ENCODE peak calls at places on chromosomes 4 and X, in six cellular contexts. K, M, U, D, G and L are unnamed samples.

GRCh38 chr4:127622923-127623754 is 9.6 kb upstream of the INTU start:
- DNase-seq in K (peak), U (no peak), M (no peak), G (no peak), D (no peak), L (peak)

GRCh38 chr4:168715889-168716288 is 219.0 kb downstream of the PALLD start:
- DNase-seq in G (no peak), D (no peak), U (no peak), M (no peak), K (no peak), L (no peak)

GRCh38 chr4:3321295-3321889 is 28.6 kb downstream of the RGS12 start:
- DNase-seq in G (no peak), K (no peak), M (no peak), D (peak), U (no peak), L (no peak)

GRCh38 chr4:144178414-144178813 is 37.9 kb upstream of the GYPA start:
- DNase-seq in K (no peak), D (no peak), M (no peak), G (no peak), U (no peak), L (no peak)

GRCh38 chr4:35559559-35560365 is 684.6 kb downstream of the ARAP2 start:
- DNase-seq in U (no peak), K (no peak), M (no peak), G (no peak), D (no peak), L (no peak)

GRCh38 chrX:147738260-147738659 is 173.5 kb upstream of the FMR1 start:
- DNase-seq in D (no peak), M (no peak), G (no peak), K (no peak), U (no peak), L (no peak)

GRCh38 chr4:21856754-21857153 is 91.8 kb downstream of the KCNIP4 start:
- DNase-seq in K (no peak), D (no peak), U (no peak), G (no peak), M (no peak), L (no peak)

GRCh38 chr4:137961051-137961438 is 281.1 kb downstream of the SLC7A11 start:
- DNase-seq in U (no peak), D (no peak), K (no peak), M (no peak), G (no peak), L (no peak)

GRCh38 chr4:72473434-72473900 is 95.6 kb downstream of the ADAMTS3 start:
- DNase-seq in K (no peak), U (no peak), M (no peak), D (no peak), G (no peak), L (no peak)

DNA sequence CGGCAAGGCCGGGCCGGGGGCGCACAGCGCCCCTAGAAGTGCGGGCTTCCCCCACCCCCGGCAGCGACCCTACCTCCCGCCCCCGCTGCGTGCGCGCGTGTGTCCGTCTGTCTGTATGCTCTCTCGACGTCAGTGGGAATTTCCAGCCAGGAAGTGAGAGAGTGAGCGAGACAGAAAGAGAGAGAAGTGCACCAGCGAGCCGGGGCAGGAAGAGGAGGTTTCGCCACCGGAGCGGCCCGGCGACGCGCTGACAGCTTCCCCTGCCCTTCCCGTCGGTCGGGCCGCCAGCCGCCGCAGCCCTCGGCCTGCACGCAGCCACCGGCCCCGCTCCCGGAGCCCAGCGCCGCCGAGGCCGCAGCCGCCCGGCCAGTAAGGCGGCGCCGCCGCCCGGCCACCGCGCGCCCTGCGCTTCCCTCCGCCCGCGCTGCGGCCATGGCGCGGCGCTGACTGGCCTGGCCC is at the start of gene NFKB1:
- DNase-seq in U (peak), D (peak), G (peak), K (peak), M (peak), L (peak)
- TF ChIP-seq POLR2A in U (no peak), D (no peak), G (peak), K (peak), M (peak), L (peak)

GRCh38 chr4:189185810-189186432 is 754.8 kb upstream of the FRG1 start:
- DNase-seq in G (no peak), K (no peak), U (no peak), D (no peak), M (no peak), L (no peak)
- TF ChIP-seq POLR2A in G (no peak), K (no peak), U (no peak), D (no peak), M (no peak), L (no peak)

DNA sequence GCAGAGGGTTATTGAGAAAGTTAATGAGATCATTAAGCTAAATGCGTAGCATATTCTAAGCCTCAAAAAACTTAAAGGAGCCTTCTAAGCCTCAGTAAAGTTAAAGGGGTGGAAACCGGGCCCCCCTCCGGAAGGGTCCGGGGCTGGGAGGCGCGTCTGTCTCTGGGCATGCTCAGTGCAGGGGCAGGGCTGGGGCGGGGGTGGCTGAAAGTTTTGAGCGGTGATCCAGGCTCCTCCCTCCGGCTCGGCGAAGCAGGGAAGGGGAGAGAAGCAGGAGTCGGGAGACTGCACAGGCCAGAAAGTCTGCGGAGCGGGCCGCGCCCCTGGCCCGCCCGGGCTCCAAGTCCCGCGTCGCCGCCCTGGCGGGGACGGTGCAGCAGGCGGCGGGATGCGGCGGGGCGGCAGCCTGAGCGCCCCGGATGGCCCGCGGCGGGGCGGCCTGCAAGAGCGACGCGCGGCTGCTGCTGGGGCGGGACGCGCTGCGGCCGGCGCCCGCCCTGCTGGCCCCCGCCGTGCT is at the start of gene EVC:
- DNase-seq in K (peak), G (no peak), M (peak), U (no peak), D (peak), L (no peak)
- TF ChIP-seq POLR2A in K (peak), G (no peak), M (no peak), U (no peak), D (no peak), L (peak)

GRCh38 chrX:37349131-37350033 is at the start of gene PRRG1:
- DNase-seq in G (no peak), M (no peak), U (no peak), D (peak), K (peak), L (no peak)
- TF ChIP-seq POLR2A in G (no peak), M (no peak), U (no peak), D (no peak), K (peak), L (no peak)

GRCh38 chrX:10110984-10111363 is 45.8 kb upstream of the CLCN4 start:
- DNase-seq in D (no peak), G (peak), U (no peak), K (no peak), M (no peak), L (peak)

GRCh38 chrX:10109695-10110094 is 47.1 kb upstream of the CLCN4 start:
- DNase-seq in K (no peak), M (no peak), D (peak), U (no peak), G (no peak), L (no peak)

GRCh38 chrX:10112510-10112909 is 44.3 kb upstream of the CLCN4 start:
- DNase-seq in M (no peak), G (peak), K (no peak), U (no peak), D (no peak), L (no peak)

GRCh38 chrX:10110316-10110932 is 46.4 kb upstream of the CLCN4 start:
- DNase-seq in M (no peak), K (no peak), G (no peak), D (no peak), U (no peak), L (no peak)

DNA sequence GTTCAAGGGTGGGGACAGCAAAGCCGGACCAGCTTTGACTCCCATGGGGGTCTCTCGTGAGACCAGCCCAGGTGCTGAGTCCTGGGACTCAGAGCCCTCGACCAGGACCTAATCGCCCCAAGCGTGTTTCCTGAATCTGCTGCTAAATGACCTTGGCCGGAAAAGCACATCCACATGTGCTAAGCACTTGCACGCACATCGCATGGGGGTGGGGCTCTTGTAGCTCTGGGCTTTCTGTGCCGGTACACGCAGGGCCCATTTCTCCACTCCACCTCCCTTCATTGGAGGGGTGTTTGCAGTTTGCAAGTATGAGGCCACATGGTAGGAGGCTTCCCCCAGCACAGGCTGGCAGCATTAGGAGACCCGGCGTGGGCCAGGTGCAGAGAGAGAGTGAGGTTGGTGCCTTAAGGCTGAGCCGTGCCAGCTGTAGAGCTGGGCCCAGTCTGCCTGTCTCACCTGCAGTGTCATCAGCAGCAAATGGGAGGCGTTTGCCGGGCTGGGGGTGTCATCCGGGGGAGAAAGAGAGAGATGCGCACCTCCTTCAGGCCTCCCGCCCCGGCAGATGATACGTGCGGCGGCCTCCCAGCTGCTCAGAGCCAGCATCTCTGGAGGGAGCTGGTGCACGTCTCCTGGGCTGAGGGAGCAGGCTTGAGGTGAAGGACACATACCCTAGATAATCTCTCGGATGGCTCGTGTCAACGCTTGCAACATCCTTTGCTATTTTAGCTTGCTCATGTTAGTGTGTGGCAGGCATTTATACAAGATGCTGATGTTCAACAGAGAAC is 45.2 kb upstream of the CLCN4 start:
- DNase-seq in D (no peak), U (no peak), G (peak), K (no peak), M (peak), L (no peak)
- TF ChIP-seq POLR2A in D (no peak), U (no peak), G (peak), K (no peak), M (no peak), L (peak)

DNA sequence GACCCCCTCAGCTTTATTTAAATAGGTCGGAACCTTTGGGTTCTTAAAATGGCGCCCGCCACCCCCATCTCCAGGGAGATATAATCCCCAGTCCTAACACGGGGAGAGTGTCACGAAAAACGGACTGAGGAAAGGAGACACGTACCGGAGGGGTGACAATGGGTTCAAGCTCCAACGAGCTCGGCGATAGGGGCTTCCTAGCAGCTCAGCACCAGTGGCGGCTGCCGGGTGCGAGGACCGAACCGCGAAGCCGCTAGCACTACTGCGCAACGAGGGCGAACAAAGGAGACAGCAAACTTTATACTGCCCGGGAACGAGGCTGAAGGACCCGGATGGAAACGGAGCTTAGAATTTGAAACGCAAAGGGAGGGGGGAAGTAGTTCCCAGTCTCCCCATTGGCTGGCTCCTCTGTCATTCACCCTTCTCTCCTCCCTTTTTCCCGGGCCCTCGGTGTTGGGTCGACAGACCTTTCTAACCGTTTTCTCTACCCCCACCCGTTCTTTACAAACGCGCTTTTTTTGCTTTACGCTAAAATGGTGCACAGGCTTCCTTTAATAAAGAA is at the start of gene RBMX:
- DNase-seq in G (peak), K (peak), M (peak), D (peak), U (peak), L (peak)
- TF ChIP-seq POLR2A in G (peak), K (peak), M (peak), D (peak), U (peak), L (peak)

DNA sequence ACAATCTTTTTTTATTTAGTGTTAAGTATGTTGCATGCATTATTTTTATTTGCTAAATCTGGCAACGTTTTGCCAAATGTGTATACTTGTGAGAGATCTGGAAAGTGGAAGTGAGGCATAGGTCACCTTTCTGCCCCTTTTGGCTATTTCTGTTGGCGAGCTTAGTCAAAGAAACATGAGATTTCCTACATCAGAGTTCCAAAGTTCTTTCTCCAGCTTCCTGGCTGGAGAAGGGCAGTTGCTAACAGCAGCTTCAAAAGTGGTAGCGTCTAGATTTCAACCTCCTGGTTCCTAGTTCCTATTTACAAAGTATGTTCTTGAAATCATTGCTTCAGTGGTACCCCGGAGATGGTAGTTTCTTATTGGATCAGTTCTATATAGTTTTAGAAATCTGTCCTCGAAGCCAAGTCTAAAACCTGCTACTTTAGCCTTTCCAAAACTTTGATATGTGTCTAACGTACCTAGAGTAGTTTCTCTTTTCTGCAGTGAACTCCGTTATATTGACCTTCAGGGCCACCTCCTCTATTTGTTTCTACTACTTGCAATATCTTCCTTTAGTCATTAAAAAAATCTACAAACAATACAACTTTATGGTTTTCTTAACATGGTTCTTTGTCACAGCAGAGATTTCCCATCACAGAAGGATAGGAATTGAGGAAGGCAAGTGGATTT is 455.8 kb upstream of the FTHL17 start:
- DNase-seq in U (no peak), D (no peak), K (no peak), G (no peak), M (no peak), L (no peak)
- TF ChIP-seq POLR2A in U (no peak), D (no peak), K (no peak), G (no peak), M (no peak), L (no peak)

DNA sequence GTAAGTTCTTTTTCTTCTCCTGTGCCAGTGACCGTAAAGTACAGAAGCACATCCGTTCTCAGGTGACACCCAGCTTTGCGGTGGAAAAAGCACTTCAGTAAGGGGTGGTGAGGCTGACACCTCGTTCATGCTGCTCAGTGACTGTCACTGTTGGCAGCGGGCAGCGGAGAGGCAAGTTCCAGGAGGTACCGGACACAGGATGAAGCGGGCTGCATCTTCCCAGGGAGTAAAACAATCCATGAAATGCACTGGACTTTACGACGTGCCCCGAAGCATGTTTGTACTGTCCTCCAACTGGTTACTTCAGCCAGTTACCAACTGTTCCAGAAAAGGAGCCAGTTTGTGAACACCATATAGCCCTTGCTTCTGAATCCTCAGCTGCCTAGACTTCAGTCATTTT is 110.7 kb downstream of the ZNF827 start:
- DNase-seq in M (no peak), U (no peak), D (no peak), G (no peak), K (no peak), L (no peak)
- TF ChIP-seq POLR2A in M (no peak), U (no peak), D (no peak), G (no peak), K (no peak), L (no peak)

DNA sequence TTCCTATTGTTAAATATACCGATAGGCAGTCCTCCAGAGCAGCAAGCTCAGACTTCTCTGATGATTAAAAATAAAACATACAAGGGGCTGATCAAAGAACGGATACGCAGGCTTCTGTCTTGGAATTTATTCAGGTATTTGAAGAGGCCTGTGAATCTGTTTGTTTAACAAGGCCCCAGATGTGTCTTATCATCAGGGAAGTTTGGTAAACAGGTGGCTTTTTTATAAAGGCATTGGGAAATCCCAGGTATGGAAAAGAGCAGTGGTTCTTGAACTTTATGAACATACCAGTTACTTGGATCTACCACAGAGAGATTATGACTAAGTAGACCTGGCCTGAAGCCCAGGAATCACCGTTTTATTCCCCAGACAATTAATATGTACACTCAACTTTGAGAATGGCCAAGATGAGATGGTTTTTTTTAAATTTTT is 47.9 kb downstream of the SOWAHB start:
- DNase-seq in K (peak), D (no peak), M (no peak), U (no peak), G (no peak), L (no peak)
- TF ChIP-seq POLR2A in K (no peak), D (no peak), M (no peak), U (no peak), G (no peak), L (no peak)